ENCODE peak calls at places on chromosomes 5 and 9, in ten cellular contexts. O is HCEC 1CT; G is Right ventricle myocardium superior; H is glutamatergic neuron; Z is effector memory CD8-positive, alpha-beta T cell; C is aorta; W is AG08396; X is myocyte; V is stimulated activated CD8-positive, alpha-beta memory T cell treated with anti-CD3 and anti-CD28 coated beads, Interleukin-2, amount 100 ng/mL, for 1 hour; N is activated naive CD4-positive, alpha-beta T cell treated with Interleukin-2 at 50 U/mL for 16 hours. U is an unnamed sample.

GRCh38 chr9:98627291-98627690 is 81.4 kb downstream of the GABBR2 start:
- DNase-seq in O (peak; percentile 45), G (no peak), H (no peak), Z (no peak), C (no peak), W (peak; percentile 47), X (no peak), V (no peak), N (no peak), U (no peak)

GRCh38 chr5:124126504-124127240 is 614.7 kb downstream of the CSNK1G3 start:
- DNase-seq in O (no peak), G (no peak), H (no peak), Z (no peak), C (no peak), W (no peak), X (no peak), V (no peak), N (no peak), U (no peak)

GRCh38 chr5:51968756-51969155 is 585.5 kb downstream of the ISL1 start:
- DNase-seq in O (no peak), G (no peak), H (no peak), Z (no peak), C (no peak), W (no peak), X (no peak), V (no peak), N (no peak), U (no peak)

GRCh38 chr9:81132318-81132717 is 557.0 kb downstream of the TLE1 start:
- DNase-seq in O (no peak), G (no peak), H (no peak), Z (no peak), C (no peak), W (no peak), X (peak; percentile 64), V (no peak), N (no peak), U (no peak)

GRCh38 chr5:75037106-75037505 is 15.3 kb downstream of the GCNT4 start:
- DNase-seq in O (peak; percentile 59), G (no peak), H (no peak), Z (no peak), C (no peak), W (peak; percentile 80), X (peak; percentile 24), V (no peak), N (peak; percentile 21), U (no peak)

GRCh38 chr5:39283231-39283818 is 64.0 kb upstream of the FYB1 start:
- DNase-seq in O (peak; percentile 63), G (no peak), H (no peak), Z (peak; percentile 75), C (no peak), W (peak; percentile 71), X (peak; percentile 68), V (peak; percentile 17), N (peak; percentile 46), U (no peak)

GRCh38 chr9:37925786-37926736 is 22.1 kb upstream of the SLC25A51 start:
- DNase-seq in O (no peak), G (no peak), H (no peak), Z (no peak), C (peak; percentile 56), W (no peak), X (no peak), V (no peak), N (no peak), U (no peak)

GRCh38 chr5:145499483-145499882 is 335.7 kb downstream of the PRELID2 start:
- DNase-seq in O (peak; percentile 39), G (no peak), H (no peak), Z (no peak), C (no peak), W (peak; percentile 17), X (peak; percentile 81), V (no peak), N (no peak), U (no peak)

GRCh38 chr5:106142131-106142530 is 1528.6 kb downstream of the EFNA5 start:
- DNase-seq in O (no peak), G (no peak), H (no peak), Z (no peak), C (no peak), W (no peak), X (no peak), V (no peak), N (no peak), U (no peak)

GRCh38 chr9:127693143-127693542 is 13.6 kb upstream of the CFAP157 start:
- DNase-seq in O (no peak), G (no peak), H (no peak), Z (no peak), C (no peak), W (no peak), X (no peak), V (no peak), N (no peak), U (no peak)

GRCh38 chr9:16213781-16214515 is 656.5 kb downstream of the BNC2 start:
- DNase-seq in O (peak; percentile 93), G (peak; percentile 59), H (no peak), Z (no peak), C (peak; percentile 81), W (peak; percentile 86), X (peak; percentile 95), V (no peak), N (no peak), U (no peak)

GRCh38 chr9:122546196-122546595 is 6.7 kb upstream of the OR1N2 start:
- DNase-seq in O (no peak), G (no peak), H (no peak), Z (no peak), C (no peak), W (no peak), X (no peak), V (no peak), N (no peak), U (no peak)

GRCh38 chr9:75027187-75028107 is 646 bp downstream of the CARNMT1 start:
- DNase-seq in O (peak; percentile 47), G (peak; percentile 80), H (peak; percentile 71), Z (peak; percentile 31), C (peak; percentile 87), W (peak; percentile 59), X (peak; percentile 71), V (peak; percentile 6), N (peak; percentile 57), U (no peak)

GRCh38 chr5:34499001-34499734 is 157.0 kb upstream of the RAI14 start:
- DNase-seq in O (peak; percentile 91), G (no peak), H (no peak), Z (no peak), C (no peak), W (no peak), X (peak; percentile 59), V (no peak), N (no peak), U (no peak)

GRCh38 chr5:128227984-128228383 is 144.4 kb downstream of the SLC12A2 start:
- DNase-seq in O (peak; percentile 90), G (no peak), H (no peak), Z (no peak), C (no peak), W (peak; percentile 26), X (peak; percentile 90), V (no peak), N (no peak), U (no peak)

GRCh38 chr9:124259273-124260078 is 1.7 kb downstream of the NEK6 start:
- DNase-seq in O (peak; percentile 88), G (peak; percentile 78), H (no peak), Z (no peak), C (peak; percentile 95), W (peak; percentile 81), X (peak; percentile 93), V (no peak), N (no peak), U (no peak)

GRCh38 chr5:96331210-96331609 is 101.8 kb downstream of the PCSK1 start:
- DNase-seq in O (peak; percentile 49), G (no peak), H (no peak), Z (no peak), C (no peak), W (no peak), X (no peak), V (no peak), N (no peak), U (no peak)

GRCh38 chr5:181052526-181052927 is 12.5 kb downstream of the BTNL9 start:
- DNase-seq in O (no peak), G (no peak), H (peak; percentile 70), Z (no peak), C (no peak), W (no peak), X (no peak), V (no peak), N (no peak), U (no peak)

GRCh38 chr5:165630211-165630866 is 2124.9 kb downstream of the MAT2B start:
- DNase-seq in O (peak; percentile 37), G (no peak), H (peak; percentile 57), Z (no peak), C (no peak), W (peak; percentile 25), X (peak; percentile 5), V (no peak), N (no peak), U (no peak)

GRCh38 chr5:169201597-169201996 is 99.3 kb downstream of the SLIT3 start:
- DNase-seq in O (no peak), G (no peak), H (no peak), Z (no peak), C (no peak), W (no peak), X (no peak), V (no peak), N (no peak), U (no peak)

GRCh38 chr5:137627293-137627692 is 108.6 kb downstream of the KLHL3 start:
- DNase-seq in O (no peak), G (no peak), H (no peak), Z (no peak), C (no peak), W (no peak), X (no peak), V (no peak), N (no peak), U (no peak)

GRCh38 chr9:114551750-114552685 is 35.6 kb upstream of the ATP6V1G1 start:
- DNase-seq in O (peak; percentile 97), G (no peak), H (peak; percentile 30), Z (no peak), C (peak; percentile 76), W (peak; percentile 91), X (peak; percentile 96), V (no peak), N (no peak), U (no peak)